ENCODE peak calls at places on chromosomes 7 and 10, in ten cellular contexts. One of them, this sample, is unnamed.

GRCh38 chr7:133746847-133747246 is 380.3 kb upstream of the LRGUK start:
- DNase-seq in dermis microvascular lymphatic vessel endothelial cell: no peak
- DNase-seq in ovary: no peak
- DNase-seq in NB4: no peak
- DNase-seq in SK-MEL-5: no peak
- DNase-seq in H54: no peak
- DNase-seq in left lung: no peak
- DNase-seq in Kasumi-1: no peak
- DNase-seq in fibroblast of lung: no peak
- DNase-seq in AG04450: no peak
- DNase-seq in this sample: no peak

GRCh38 chr10:31953080-31953479 is 24.4 kb upstream of the ARHGAP12 start:
- DNase-seq in dermis microvascular lymphatic vessel endothelial cell: no peak
- DNase-seq in ovary: no peak
- DNase-seq in NB4: no peak
- DNase-seq in SK-MEL-5: no peak
- DNase-seq in H54: no peak
- DNase-seq in left lung: no peak
- DNase-seq in Kasumi-1: no peak
- DNase-seq in fibroblast of lung: no peak
- DNase-seq in AG04450: no peak
- DNase-seq in this sample: peak; percentile 46

GRCh38 chr7:91054374-91054773 is 209.9 kb upstream of the FZD1 start:
- DNase-seq in dermis microvascular lymphatic vessel endothelial cell: no peak
- DNase-seq in ovary: no peak
- DNase-seq in NB4: no peak
- DNase-seq in SK-MEL-5: no peak
- DNase-seq in H54: no peak
- DNase-seq in left lung: no peak
- DNase-seq in Kasumi-1: no peak
- DNase-seq in fibroblast of lung: no peak
- DNase-seq in AG04450: no peak
- DNase-seq in this sample: no peak

GRCh38 chr10:61294131-61294530 is 159.1 kb downstream of the TMEM26 start:
- DNase-seq in dermis microvascular lymphatic vessel endothelial cell: no peak
- DNase-seq in ovary: no peak
- DNase-seq in NB4: no peak
- DNase-seq in SK-MEL-5: no peak
- DNase-seq in H54: no peak
- DNase-seq in left lung: no peak
- DNase-seq in Kasumi-1: no peak
- DNase-seq in fibroblast of lung: no peak
- DNase-seq in AG04450: no peak
- DNase-seq in this sample: no peak

GRCh38 chr7:71626206-71626605 is 494.3 kb downstream of the GALNT17 start:
- DNase-seq in dermis microvascular lymphatic vessel endothelial cell: no peak
- DNase-seq in ovary: no peak
- DNase-seq in NB4: no peak
- DNase-seq in SK-MEL-5: no peak
- DNase-seq in H54: no peak
- DNase-seq in left lung: no peak
- DNase-seq in Kasumi-1: no peak
- DNase-seq in fibroblast of lung: no peak
- DNase-seq in AG04450: no peak
- DNase-seq in this sample: peak; percentile 94

GRCh38 chr7:34060548-34060947 is 155.2 kb downstream of the BMPER start:
- DNase-seq in dermis microvascular lymphatic vessel endothelial cell: no peak
- DNase-seq in ovary: no peak
- DNase-seq in NB4: no peak
- DNase-seq in SK-MEL-5: no peak
- DNase-seq in H54: no peak
- DNase-seq in left lung: no peak
- DNase-seq in Kasumi-1: no peak
- DNase-seq in fibroblast of lung: peak; percentile 72
- DNase-seq in AG04450: no peak
- DNase-seq in this sample: peak; percentile 63

GRCh38 chr7:471866-472639 is 47.6 kb downstream of the PDGFA start:
- DNase-seq in dermis microvascular lymphatic vessel endothelial cell: peak; percentile 45
- DNase-seq in ovary: peak; percentile 80
- DNase-seq in NB4: peak; percentile 26
- DNase-seq in SK-MEL-5: no peak
- DNase-seq in H54: peak; percentile 94
- DNase-seq in left lung: peak; percentile 83
- DNase-seq in Kasumi-1: no peak
- DNase-seq in fibroblast of lung: peak; percentile 98
- DNase-seq in AG04450: peak; percentile 95
- DNase-seq in this sample: peak; percentile 98

GRCh38 chr7:98212532-98213041 is 1.3 kb downstream of the BHLHA15 start:
- DNase-seq in dermis microvascular lymphatic vessel endothelial cell: no peak
- DNase-seq in ovary: no peak
- DNase-seq in NB4: no peak
- DNase-seq in SK-MEL-5: no peak
- DNase-seq in H54: no peak
- DNase-seq in left lung: peak; percentile 28
- DNase-seq in Kasumi-1: no peak
- DNase-seq in fibroblast of lung: no peak
- DNase-seq in AG04450: no peak
- DNase-seq in this sample: no peak

GRCh38 chr10:116272497-116273221 is at the start of gene GFRA1:
- DNase-seq in dermis microvascular lymphatic vessel endothelial cell: no peak
- DNase-seq in ovary: peak; percentile 36
- DNase-seq in NB4: no peak
- DNase-seq in SK-MEL-5: no peak
- DNase-seq in H54: no peak
- DNase-seq in left lung: no peak
- DNase-seq in Kasumi-1: no peak
- DNase-seq in fibroblast of lung: peak; percentile 18
- DNase-seq in AG04450: no peak
- DNase-seq in this sample: no peak

GRCh38 chr10:59633063-59633462 is 76.6 kb downstream of the SLC16A9 start:
- DNase-seq in dermis microvascular lymphatic vessel endothelial cell: no peak
- DNase-seq in ovary: no peak
- DNase-seq in NB4: no peak
- DNase-seq in SK-MEL-5: no peak
- DNase-seq in H54: no peak
- DNase-seq in left lung: no peak
- DNase-seq in Kasumi-1: no peak
- DNase-seq in fibroblast of lung: no peak
- DNase-seq in AG04450: no peak
- DNase-seq in this sample: no peak

GRCh38 chr7:39446546-39446945 is 119.7 kb upstream of the YAE1 start:
- DNase-seq in dermis microvascular lymphatic vessel endothelial cell: no peak
- DNase-seq in ovary: no peak
- DNase-seq in NB4: no peak
- DNase-seq in SK-MEL-5: peak; percentile 16
- DNase-seq in H54: no peak
- DNase-seq in left lung: no peak
- DNase-seq in Kasumi-1: no peak
- DNase-seq in fibroblast of lung: no peak
- DNase-seq in AG04450: no peak
- DNase-seq in this sample: peak; percentile 8

GRCh38 chr10:124007102-124007772 is 86.2 kb downstream of the CHST15 start:
- DNase-seq in dermis microvascular lymphatic vessel endothelial cell: no peak
- DNase-seq in ovary: peak; percentile 17
- DNase-seq in NB4: no peak
- DNase-seq in SK-MEL-5: no peak
- DNase-seq in H54: no peak
- DNase-seq in left lung: peak; percentile 13
- DNase-seq in Kasumi-1: no peak
- DNase-seq in fibroblast of lung: no peak
- DNase-seq in AG04450: no peak
- DNase-seq in this sample: no peak

GRCh38 chr7:1972734-1973133 is 260.0 kb downstream of the MAD1L1 start:
- DNase-seq in dermis microvascular lymphatic vessel endothelial cell: no peak
- DNase-seq in ovary: no peak
- DNase-seq in NB4: no peak
- DNase-seq in SK-MEL-5: no peak
- DNase-seq in H54: no peak
- DNase-seq in left lung: no peak
- DNase-seq in Kasumi-1: no peak
- DNase-seq in fibroblast of lung: no peak
- DNase-seq in AG04450: no peak
- DNase-seq in this sample: no peak

GRCh38 chr7:73879977-73880681 is 19.2 kb downstream of the TMEM270 start:
- DNase-seq in dermis microvascular lymphatic vessel endothelial cell: peak; percentile 56
- DNase-seq in ovary: no peak
- DNase-seq in NB4: no peak
- DNase-seq in SK-MEL-5: no peak
- DNase-seq in H54: no peak
- DNase-seq in left lung: no peak
- DNase-seq in Kasumi-1: no peak
- DNase-seq in fibroblast of lung: peak; percentile 90
- DNase-seq in AG04450: no peak
- DNase-seq in this sample: no peak

GRCh38 chr10:72834183-72834825 is 59.2 kb upstream of the OIT3 start:
- DNase-seq in dermis microvascular lymphatic vessel endothelial cell: peak; percentile 77
- DNase-seq in ovary: peak; percentile 42
- DNase-seq in NB4: peak; percentile 78
- DNase-seq in SK-MEL-5: peak; percentile 68
- DNase-seq in H54: peak; percentile 24
- DNase-seq in left lung: no peak
- DNase-seq in Kasumi-1: peak; percentile 95
- DNase-seq in fibroblast of lung: peak; percentile 84
- DNase-seq in AG04450: peak; percentile 60
- DNase-seq in this sample: peak; percentile 47

GRCh38 chr10:80260295-80261243 is 28.9 kb downstream of the MAT1A start:
- DNase-seq in dermis microvascular lymphatic vessel endothelial cell: no peak
- DNase-seq in ovary: no peak
- DNase-seq in NB4: peak; percentile 44
- DNase-seq in SK-MEL-5: peak; percentile 62
- DNase-seq in H54: peak; percentile 38
- DNase-seq in left lung: no peak
- DNase-seq in Kasumi-1: peak; percentile 68
- DNase-seq in fibroblast of lung: peak; percentile 12
- DNase-seq in AG04450: no peak
- DNase-seq in this sample: no peak

GRCh38 chr7:29288534-29289091 is 94.0 kb downstream of the CHN2 start:
- DNase-seq in dermis microvascular lymphatic vessel endothelial cell: no peak
- DNase-seq in ovary: no peak
- DNase-seq in NB4: no peak
- DNase-seq in SK-MEL-5: no peak
- DNase-seq in H54: no peak
- DNase-seq in left lung: no peak
- DNase-seq in Kasumi-1: no peak
- DNase-seq in fibroblast of lung: no peak
- DNase-seq in AG04450: no peak
- DNase-seq in this sample: no peak

This sample was measured in astrocyte.